ENCODE peak calls at places on chromosome 5, in six cellular contexts. O, N, H, U, A and R are unnamed samples.

GRCh38 chr5:9690751-9691150 is 60.6 kb upstream of the TAS2R1 start:
- DNase-seq in H (no peak), N (no peak), O (no peak), U (no peak), A (no peak), R (no peak)

GRCh38 chr5:170885281-170885680 is 23.5 kb downstream of the RANBP17 start:
- DNase-seq in U (no peak), H (peak; percentile 25), A (no peak), O (no peak), N (peak; percentile 71), R (no peak)

GRCh38 chr5:113212244-113212920 is 222.4 kb downstream of the TSSK1B start:
- DNase-seq in H (peak; percentile 75), A (no peak), U (no peak), O (no peak), N (peak; percentile 73), R (no peak)

GRCh38 chr5:76363385-76364261 is 39.5 kb upstream of the IQGAP2 start:
- DNase-seq in A (no peak), O (no peak), U (no peak), N (no peak), H (no peak), R (no peak)

GRCh38 chr5:131640043-131640856 is 5.2 kb upstream of the RAPGEF6 start:
- DNase-seq in A (no peak), N (peak; percentile 62), U (no peak), H (no peak), O (no peak), R (no peak)

GRCh38 chr5:56211298-56211865 is 21.7 kb downstream of the ANKRD55 start:
- DNase-seq in A (no peak), N (peak; percentile 84), U (peak; percentile 46), H (peak; percentile 80), O (peak; percentile 86), R (no peak)

GRCh38 chr5:51731641-51732040 is 348.4 kb downstream of the ISL1 start:
- DNase-seq in O (no peak), A (no peak), H (peak; percentile 37), U (no peak), N (no peak), R (no peak)

GRCh38 chr5:172325452-172325851 is 41.9 kb upstream of the UBTD2 start:
- DNase-seq in H (no peak), O (no peak), N (no peak), U (no peak), A (no peak), R (no peak)

GRCh38 chr5:131423056-131423455 is 159.2 kb downstream of the CDC42SE2 start:
- DNase-seq in A (no peak), H (peak; percentile 28), U (no peak), N (peak; percentile 27), O (no peak), R (no peak)

GRCh38 chr5:17056056-17056690 is 120.1 kb upstream of the MYO10 start:
- DNase-seq in A (peak; percentile 34), O (no peak), N (no peak), H (peak; percentile 35), U (no peak), R (no peak)

GRCh38 chr5:20974423-20974822 is 986.4 kb upstream of the CDH18 start:
- DNase-seq in U (no peak), N (no peak), O (no peak), A (no peak), H (no peak), R (no peak)

GRCh38 chr5:112064956-112065355 is 308.0 kb upstream of the NREP start:
- DNase-seq in A (no peak), H (no peak), U (no peak), O (no peak), N (no peak), R (no peak)

GRCh38 chr5:159928122-159928960 is 12.1 kb downstream of the ADRA1B start:
- DNase-seq in H (peak; percentile 59), U (no peak), N (peak; percentile 90), O (no peak), A (no peak), R (no peak)

GRCh38 chr5:113194125-113194524 is 217.5 kb downstream of the DCP2 start:
- DNase-seq in O (no peak), N (no peak), A (no peak), H (no peak), U (no peak), R (no peak)

GRCh38 chr5:9781275-9781674 is 151.1 kb upstream of the TAS2R1 start:
- DNase-seq in N (no peak), H (no peak), U (no peak), A (no peak), O (no peak), R (no peak)

GRCh38 chr5:124114911-124115310 is 602.9 kb downstream of the CSNK1G3 start:
- DNase-seq in A (no peak), O (no peak), U (no peak), H (no peak), N (no peak), R (no peak)

GRCh38 chr5:169415351-169415750 is 114.4 kb upstream of the SLIT3 start:
- DNase-seq in O (no peak), N (no peak), A (no peak), U (no peak), H (no peak), R (no peak)

GRCh38 chr5:109485030-109485429 is 75.3 kb upstream of the PJA2 start:
- DNase-seq in O (no peak), U (no peak), H (peak; percentile 59), N (no peak), A (no peak), R (no peak)

GRCh38 chr5:56052735-56053134 is 58.0 kb upstream of the IL6ST start:
- DNase-seq in N (peak; percentile 40), U (no peak), A (no peak), O (no peak), H (no peak), R (no peak)

GRCh38 chr5:173303878-173304590 is 24.2 kb downstream of the STC2 start:
- DNase-seq in U (no peak), H (peak; percentile 74), O (no peak), N (peak; percentile 74), A (peak; percentile 89), R (no peak)

DNA sequence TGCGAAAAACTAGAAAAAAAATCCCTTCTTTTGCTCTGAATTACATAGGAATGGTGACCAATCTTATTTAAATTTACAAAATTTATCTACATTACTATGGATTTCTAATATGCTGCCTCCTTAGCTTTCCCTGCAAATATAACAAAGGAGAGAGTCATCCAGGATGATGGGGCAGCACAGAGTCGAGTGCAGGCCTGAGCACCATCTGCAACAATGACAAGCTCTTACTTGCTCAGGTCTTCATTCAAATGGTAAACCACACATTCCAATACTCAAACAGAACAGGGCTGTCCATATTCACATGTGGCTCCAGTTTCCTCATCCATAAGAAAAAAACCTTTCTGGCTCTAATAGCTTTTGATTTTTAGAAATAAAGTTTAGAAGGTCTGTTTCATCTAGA is 33.5 kb upstream of the ZNF354B start:
- DNase-seq in O (no peak), N (no peak), U (no peak), H (no peak), A (peak; percentile 43), R (no peak)
- H4K91ac ChIP-seq in O (no peak overlapping the region), N (no peak overlapping the region), U (no peak overlapping the region), H (no peak overlapping the region), A (no peak overlapping the region), R (no peak overlapping the region)

DNA sequence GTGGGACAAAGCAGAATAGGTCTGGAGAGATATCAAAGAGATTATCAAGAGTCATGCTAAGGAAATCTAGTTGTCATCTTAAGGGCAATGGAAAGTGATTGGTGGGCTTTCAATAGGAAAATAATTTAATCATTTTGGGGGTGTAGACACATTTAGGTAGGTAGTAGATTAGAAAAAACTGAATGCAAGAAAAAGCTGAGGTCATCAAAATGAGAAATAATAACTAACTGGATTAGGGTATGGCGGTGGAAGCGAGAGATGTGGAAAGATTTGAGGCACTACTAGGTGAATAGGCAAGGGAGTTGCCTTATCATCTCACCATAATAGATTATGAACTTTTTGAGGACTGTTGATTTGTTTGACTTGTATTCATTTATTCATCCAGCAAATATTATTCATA is 393.2 kb upstream of the ZNF608 start:
- DNase-seq in O (no peak), H (no peak), U (no peak), N (no peak), A (no peak), R (no peak)
- H4K91ac ChIP-seq in O (no peak overlapping the region), H (no peak overlapping the region), U (no peak overlapping the region), N (no peak overlapping the region), A (no peak overlapping the region), R (no peak overlapping the region)

GRCh38 chr5:35924950-35925722 is 13.3 kb downstream of the CAPSL start:
- DNase-seq in A (peak; percentile 87), H (peak; percentile 66), U (peak; percentile 48), N (peak; percentile 74), O (peak; percentile 65), R (peak; percentile 79)

GRCh38 chr5:35920890-35921289 is 17.5 kb downstream of the CAPSL start:
- DNase-seq in A (peak; percentile 69), U (no peak), H (peak; percentile 26), O (peak; percentile 22), N (no peak), R (no peak)

GRCh38 chr5:35924122-35924949 is 14.1 kb downstream of the CAPSL start:
- DNase-seq in N (peak; percentile 85), A (no peak), H (peak; percentile 25), O (no peak), U (no peak), R (no peak)

GRCh38 chr5:35921930-35922329 is 16.5 kb downstream of the CAPSL start:
- DNase-seq in O (no peak), A (no peak), U (no peak), H (no peak), N (no peak), R (no peak)

GRCh38 chr5:35922468-35922867 is 16.0 kb downstream of the CAPSL start:
- DNase-seq in H (no peak), N (no peak), A (no peak), O (no peak), U (no peak), R (no peak)
- H4K91ac ChIP-seq in H (no peak overlapping the region), N (peak overlapping the region; percentile 74), A (no peak overlapping the region), O (no peak overlapping the region), U (no peak overlapping the region), R (no peak overlapping the region)

GRCh38 chr5:115735108-115735998 is 81.1 kb downstream of the CDO1 start:
- DNase-seq in U (peak; percentile 8), H (no peak), A (no peak), O (no peak), N (no peak), R (no peak)

GRCh38 chr5:115736004-115736689 is 80.3 kb downstream of the CDO1 start:
- DNase-seq in O (no peak), N (no peak), U (no peak), H (no peak), A (no peak), R (no peak)

GRCh38 chr5:115737452-115737851 is 79.0 kb downstream of the CDO1 start:
- DNase-seq in N (no peak), A (no peak), U (no peak), O (no peak), H (no peak), R (no peak)

GRCh38 chr5:115738807-115739206 is 77.7 kb downstream of the CDO1 start:
- DNase-seq in O (no peak), N (no peak), H (no peak), U (no peak), A (no peak), R (no peak)

GRCh38 chr5:115736690-115737005 is 79.8 kb downstream of the CDO1 start:
- DNase-seq in U (no peak), N (no peak), O (no peak), A (no peak), H (no peak), R (no peak)
- H4K91ac ChIP-seq in U (no peak overlapping the region), N (no peak overlapping the region), O (no peak overlapping the region), A (no peak overlapping the region), H (no peak overlapping the region), R (no peak overlapping the region)